ENCODE peak calls at places on chromosomes 12 and 14, in five cellular contexts. B, F, V, G and M are unnamed samples.

GRCh38 chr12:125210104-125210755 is 145.0 kb downstream of the AACS start:
- DNase-seq in B (no peak), V (no peak), G (no peak), F (no peak), M (no peak)

GRCh38 chr14:74552623-74553022 is 59.1 kb downstream of the ISCA2 start:
- DNase-seq in G (no peak), B (no peak), F (no peak), V (no peak), M (no peak)

GRCh38 chr12:124030510-124030909 is 57.5 kb downstream of the ZNF664 start:
- DNase-seq in F (no peak), V (no peak), G (no peak), B (no peak), M (peak)

GRCh38 chr12:122983789-122984515 is 3.5 kb downstream of the ARL6IP4 start:
- DNase-seq in V (no peak), B (no peak), F (no peak), G (no peak), M (no peak)

GRCh38 chr12:16331998-16332397 is 15.4 kb upstream of the MGST1 start:
- DNase-seq in G (no peak), F (no peak), B (no peak), V (no peak), M (no peak)

GRCh38 chr12:44795970-44796369 is 80.1 kb downstream of the NELL2 start:
- DNase-seq in G (no peak), F (no peak), V (no peak), B (no peak), M (no peak)

GRCh38 chr14:21846227-21846885 is 172.7 kb upstream of the OR4E1 start:
- DNase-seq in V (no peak), B (no peak), F (no peak), G (peak), M (no peak)

GRCh38 chr12:57099062-57099714 is 10.3 kb downstream of the NAB2 start:
- DNase-seq in B (no peak), F (no peak), V (no peak), G (no peak), M (no peak)

GRCh38 chr12:29113101-29113500 is 36.0 kb upstream of the FAR2 start:
- DNase-seq in B (peak), G (no peak), V (no peak), F (no peak), M (no peak)

GRCh38 chr14:69921052-69921451 is 41.8 kb downstream of the SMOC1 start:
- DNase-seq in B (peak), F (no peak), V (no peak), G (no peak), M (peak)

GRCh38 chr12:88418856-88419497 is 161.3 kb downstream of the KITLG start:
- DNase-seq in F (no peak), B (peak), V (no peak), G (no peak), M (no peak)

GRCh38 chr12:111063296-111064026 is 143.1 kb upstream of the MYL2 start:
- DNase-seq in G (no peak), V (no peak), B (no peak), F (no peak), M (no peak)